ENCODE peak calls at places on chromosomes 7 and 10, in seven cellular contexts. P, D, I, N, A, Q and J are unnamed samples.

GRCh38 chr10:113259841-113260240 is 293.0 kb upstream of the HABP2 start:
- DNase-seq in I (no peak), D (no peak), N (no peak), P (no peak), A (no peak), Q (no peak), J (no peak)

GRCh38 chr7:88835147-88835728 is 39.7 kb upstream of the TEX47 start:
- DNase-seq in P (no peak), Q (peak; percentile 25), D (no peak), N (no peak), I (no peak), A (no peak), J (no peak)

GRCh38 chr10:127298396-127298795 is 102.0 kb upstream of the INSYN2A start:
- DNase-seq in Q (no peak), A (no peak), N (no peak), P (no peak), D (no peak), I (no peak), J (peak; percentile 25)

GRCh38 chr7:1663243-1663642 is 6.8 kb upstream of the ELFN1 start:
- DNase-seq in A (no peak), N (no peak), Q (no peak), D (no peak), P (no peak), I (peak; percentile 35), J (no peak)

GRCh38 chr7:155356323-155357105 is 58.8 kb downstream of the INSIG1 start:
- DNase-seq in A (no peak), N (no peak), Q (peak; percentile 35), P (no peak), D (no peak), I (peak; percentile 51), J (no peak)

GRCh38 chr10:109957092-109957797 is 33.9 kb upstream of the XPNPEP1 start:
- DNase-seq in Q (no peak), D (no peak), A (no peak), P (no peak), I (no peak), N (no peak), J (no peak)

GRCh38 chr7:107694395-107694794 is 33.8 kb downstream of the SLC26A4 start:
- DNase-seq in N (no peak), A (no peak), Q (no peak), D (no peak), P (no peak), I (no peak), J (peak; percentile 59)

GRCh38 chr10:115827180-115827579 is 445.8 kb downstream of the GFRA1 start:
- DNase-seq in I (no peak), A (no peak), D (no peak), P (no peak), N (no peak), Q (no peak), J (peak; percentile 83)

GRCh38 chr7:80060218-80060806 is 74.3 kb upstream of the GNAI1 start:
- DNase-seq in P (no peak), D (peak; percentile 40), I (no peak), A (no peak), Q (peak; percentile 26), N (no peak), J (peak; percentile 80)

GRCh38 chr7:6558837-6559236 is 7.6 kb upstream of the GRID2IP start:
- DNase-seq in N (no peak), D (no peak), I (no peak), A (no peak), Q (no peak), P (no peak), J (peak; percentile 32)

GRCh38 chr10:97748116-97748515 is 11.2 kb downstream of the ZFYVE27 start:
- DNase-seq in D (no peak), N (no peak), Q (no peak), I (no peak), A (no peak), P (no peak), J (no peak)

GRCh38 chr10:121813211-121813812 is 114.5 kb downstream of the ATE1 start:
- DNase-seq in I (no peak), D (no peak), N (no peak), P (no peak), A (no peak), Q (peak; percentile 22), J (peak; percentile 81)

GRCh38 chr10:123926401-123927264 is 35.0 kb upstream of the CPXM2 start:
- DNase-seq in N (no peak), P (no peak), Q (peak; percentile 36), D (no peak), A (no peak), I (no peak), J (no peak)

GRCh38 chr7:111083423-111083822 is 7.5 kb upstream of the LRRN3 start:
- DNase-seq in I (no peak), P (no peak), N (no peak), A (no peak), Q (no peak), D (peak; percentile 52), J (no peak)

GRCh38 chr10:76071638-76072317 is 640.4 kb downstream of the LRMDA start:
- DNase-seq in Q (no peak), P (no peak), D (peak; percentile 64), I (no peak), N (no peak), A (no peak), J (peak; percentile 89)

GRCh38 chr7:156827587-156828203 is 65.3 kb downstream of the LMBR1 start:
- DNase-seq in D (no peak), A (no peak), I (no peak), Q (no peak), P (no peak), N (no peak), J (peak; percentile 25)

GRCh38 chr10:6580279-6581029 is 378 bp upstream of the PRKCQ start:
- DNase-seq in Q (peak; percentile 76), D (peak; percentile 12), P (peak; percentile 70), A (peak; percentile 92), N (peak; percentile 72), I (no peak), J (peak; percentile 35)

GRCh38 chr10:62047960-62048383 is 146.5 kb downstream of the ARID5B start:
- DNase-seq in A (peak; percentile 57), P (peak; percentile 19), N (no peak), I (no peak), D (no peak), Q (no peak), J (peak; percentile 89)

GRCh38 chr7:5549096-5549896 is 125.7 kb upstream of the TNRC18 start:
- DNase-seq in N (no peak), I (no peak), Q (peak; percentile 78), D (no peak), A (no peak), P (no peak), J (peak; percentile 71)

GRCh38 chr10:90964781-90965462 is 44.0 kb upstream of the ANKRD1 start:
- DNase-seq in I (no peak), A (no peak), P (no peak), N (no peak), D (no peak), Q (no peak), J (no peak)

GRCh38 chr7:17769918-17770317 is 170.4 kb downstream of the SNX13 start:
- DNase-seq in D (peak; percentile 41), Q (peak; percentile 61), A (peak; percentile 59), P (no peak), I (no peak), N (no peak), J (peak; percentile 69)

GRCh38 chr7:99002827-99003212 is 124.5 kb downstream of the TRRAP start:
- DNase-seq in N (no peak), D (no peak), I (no peak), Q (no peak), A (no peak), P (no peak), J (no peak)

GRCh38 chr10:32489158-32489557 is 43.2 kb downstream of the CCDC7 start:
- DNase-seq in I (no peak), D (no peak), A (no peak), Q (no peak), N (no peak), P (no peak), J (no peak)

GRCh38 chr10:75371010-75371409 is 30.6 kb downstream of the ZNF503 start:
- DNase-seq in I (no peak), A (no peak), P (no peak), N (no peak), Q (no peak), D (no peak), J (no peak)

GRCh38 chr10:97333601-97334369 is 744 bp downstream of the FRAT2 start:
- DNase-seq in I (no peak), A (peak; percentile 52), Q (peak; percentile 40), N (no peak), P (no peak), D (no peak), J (peak; percentile 50)

GRCh38 chr10:16904619-16905018 is 87.4 kb upstream of the RSU1 start:
- DNase-seq in I (no peak), P (no peak), D (peak; percentile 39), N (no peak), Q (no peak), A (no peak), J (peak; percentile 97)

GRCh38 chr7:23191022-23191421 is 9.2 kb downstream of the NUP42 start:
- DNase-seq in D (no peak), A (no peak), I (no peak), N (no peak), Q (no peak), P (no peak), J (peak; percentile 2)

GRCh38 chr7:36967387-36967786 is 243.1 kb upstream of the AOAH start:
- DNase-seq in Q (peak; percentile 59), A (no peak), N (no peak), D (peak; percentile 22), P (no peak), I (no peak), J (peak; percentile 52)

GRCh38 chr10:114795039-114795438 is 26.5 kb upstream of the FHIP2A start:
- DNase-seq in A (no peak), D (no peak), N (no peak), P (no peak), I (no peak), Q (no peak), J (no peak)